ENCODE peak calls at places on chromosomes 3 and 15, in four cellular contexts. M, Y, H and C are unnamed samples.

GRCh38 chr15:58534556-58534955 is 102.8 kb downstream of the LIPC start:
- DNase-seq in M (no peak), Y (no peak), H (no peak), C (no peak)

GRCh38 chr3:98553751-98554150 is 22.0 kb downstream of the GPR15 start:
- DNase-seq in M (no peak), Y (no peak), H (no peak), C (no peak)

GRCh38 chr3:134312873-134313838 is 61.1 kb downstream of the AMOTL2 start:
- DNase-seq in M (peak; percentile 96), Y (no peak), H (no peak), C (peak; percentile 65)

GRCh38 chr3:14647976-14648955 is 3.3 kb upstream of the CCDC174 start:
- DNase-seq in M (no peak), Y (no peak), H (no peak), C (no peak)

GRCh38 chr15:38991126-38991525 is 426.5 kb upstream of the RASGRP1 start:
- DNase-seq in M (no peak), Y (peak; percentile 36), H (peak; percentile 50), C (no peak)

GRCh38 chr3:144128117-144128892 is 156.7 kb downstream of the DIPK2A start:
- DNase-seq in M (no peak), Y (no peak), H (peak; percentile 53), C (no peak)

GRCh38 chr15:35723852-35724251 is 177.9 kb upstream of the DPH6 start:
- DNase-seq in M (no peak), Y (no peak), H (no peak), C (no peak)

GRCh38 chr3:141940204-141940776 is 63.8 kb downstream of the ATP1B3 start:
- DNase-seq in M (no peak), Y (peak; percentile 77), H (peak; percentile 99), C (no peak)

GRCh38 chr15:57890351-57890750 is 175.2 kb downstream of the ALDH1A2 start:
- DNase-seq in M (no peak), Y (no peak), H (peak; percentile 52), C (no peak)

GRCh38 chr15:44137750-44138149 is 57.3 kb downstream of the FRMD5 start:
- DNase-seq in M (no peak), Y (peak; percentile 30), H (peak; percentile 25), C (no peak)

GRCh38 chr3:181561605-181562031 is 150.1 kb upstream of the SOX2 start:
- DNase-seq in M (no peak), Y (peak; percentile 24), H (no peak), C (no peak)

GRCh38 chr3:143975549-143976152 is 4.0 kb downstream of the DIPK2A start:
- DNase-seq in M (no peak), Y (no peak), H (peak; percentile 59), C (no peak)

GRCh38 chr15:95635666-95636065 is 694.8 kb upstream of the NR2F2 start:
- DNase-seq in M (no peak), Y (no peak), H (peak; percentile 41), C (no peak)

GRCh38 chr3:170703121-170703588 is 117.3 kb upstream of the SLC7A14 start:
- DNase-seq in M (no peak), Y (no peak), H (peak; percentile 82), C (no peak)

GRCh38 chr3:52364322-52364721 is 48.2 kb downstream of the DNAH1 start:
- DNase-seq in M (no peak), Y (no peak), H (no peak), C (no peak)

GRCh38 chr3:134795776-134796312 is 784 bp downstream of the EPHB1 start:
- DNase-seq in M (no peak), Y (peak; percentile 47), H (no peak), C (peak; percentile 31)

GRCh38 chr15:67405208-67406191 is 115.4 kb upstream of the C15orf61 start:
- DNase-seq in M (no peak), Y (no peak), H (peak; percentile 50), C (no peak)

GRCh38 chr3:128380719-128381118 is 86.0 kb downstream of the DNAJB8 start:
- DNase-seq in M (no peak), Y (no peak), H (no peak), C (no peak)

GRCh38 chr3:179865876-179866505 is 170.7 kb downstream of the PEX5L start:
- DNase-seq in M (no peak), Y (peak; percentile 11), H (no peak), C (no peak)

GRCh38 chr3:9669277-9669676 is 20.0 kb downstream of the MTMR14 start:
- DNase-seq in M (no peak), Y (no peak), H (no peak), C (no peak)

GRCh38 chr3:96209703-96210102 is 604.7 kb upstream of the EPHA6 start:
- DNase-seq in M (no peak), Y (no peak), H (peak; percentile 70), C (no peak)

GRCh38 chr3:103829723-103830326 is 1395.0 kb downstream of the ZPLD1 start:
- DNase-seq in M (no peak), Y (no peak), H (no peak), C (no peak)

GRCh38 chr15:49265911-49266310 is 95.9 kb downstream of the GALK2 start:
- DNase-seq in M (no peak), Y (no peak), H (no peak), C (no peak)

GRCh38 chr15:77474310-77474986 is 53.8 kb downstream of the HMG20A start:
- DNase-seq in M (no peak), Y (no peak), H (no peak), C (no peak)

GRCh38 chr3:45597581-45597980 is 3.0 kb downstream of the LIMD1 start:
- DNase-seq in M (no peak), Y (no peak), H (no peak), C (no peak)

GRCh38 chr15:94229591-94230365 is 1.6 kb upstream of the MCTP2 start:
- DNase-seq in M (no peak), Y (no peak), H (peak; percentile 85), C (no peak)

GRCh38 chr15:96181873-96182301 is 148.6 kb upstream of the NR2F2 start:
- DNase-seq in M (no peak), Y (no peak), H (peak; percentile 14), C (no peak)

GRCh38 chr3:39183231-39184080 is 8.9 kb downstream of the XIRP1 start:
- DNase-seq in M (peak; percentile 87), Y (no peak), H (no peak), C (no peak)

GRCh38 chr15:27796405-27797085 is 302.6 kb downstream of the OCA2 start:
- DNase-seq in M (no peak), Y (no peak), H (no peak), C (no peak)

GRCh38 chr3:70358978-70359580 is 46.6 kb upstream of the MDFIC2 start:
- DNase-seq in M (no peak), Y (peak; percentile 14), H (peak; percentile 61), C (no peak)

GRCh38 chr15:25536801-25537310 is 98.0 kb upstream of the UBE3A start:
- DNase-seq in M (no peak), Y (no peak), H (no peak), C (no peak)

GRCh38 chr3:187130346-187131066 is 8.8 kb downstream of the RPL39L start:
- DNase-seq in M (no peak), Y (no peak), H (peak; percentile 83), C (no peak)

GRCh38 chr3:194574639-194575483 is 58.4 kb downstream of the TMEM44 start:
- DNase-seq in M (no peak), Y (no peak), H (peak; percentile 82), C (no peak)

GRCh38 chr3:41265823-41266273 is 66.5 kb downstream of the CTNNB1 start:
- DNase-seq in M (no peak), Y (peak; percentile 28), H (peak; percentile 53), C (no peak)

GRCh38 chr15:40942337-40942854 is 10.9 kb upstream of the CHAC1 start:
- DNase-seq in M (no peak), Y (no peak), H (no peak), C (no peak)

GRCh38 chr3:183178833-183179549 is 16.5 kb upstream of the LAMP3 start:
- DNase-seq in M (no peak), Y (peak; percentile 81), H (peak; percentile 22), C (peak; percentile 46)

DNA sequence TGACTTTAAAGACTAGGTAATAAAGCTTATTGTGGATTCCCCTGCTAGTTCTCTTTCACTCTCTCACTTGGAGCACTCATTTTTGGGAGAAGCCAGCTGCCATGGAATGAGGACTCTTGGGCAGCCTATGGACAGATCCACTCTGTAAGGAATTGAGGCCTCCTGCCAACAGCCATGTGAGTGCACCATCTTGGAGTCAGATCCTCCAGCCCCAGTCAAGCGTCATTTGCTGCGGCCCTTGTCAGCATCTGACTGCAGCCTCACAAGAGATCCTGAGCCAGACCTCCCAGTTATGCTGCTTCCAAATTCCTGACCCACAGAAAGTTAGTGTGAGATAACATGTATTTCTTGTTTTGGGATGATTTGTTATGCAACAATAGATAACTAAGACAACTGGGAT is 101.9 kb downstream of the SEMA6D start:
- DNase-seq in M (no peak), Y (no peak), H (no peak), C (no peak)
- TF ChIP-seq CTCF in M (no peak), Y (no peak), H (no peak), C (no peak)

GRCh38 chr15:28913171-28913765 is 27.5 kb downstream of the APBA2 start:
- DNase-seq in M (peak; percentile 83), Y (peak; percentile 58), H (no peak), C (no peak)
- TF ChIP-seq CTCF in M (peak; percentile 61), Y (no peak), H (no peak), C (peak; percentile 41)

DNA sequence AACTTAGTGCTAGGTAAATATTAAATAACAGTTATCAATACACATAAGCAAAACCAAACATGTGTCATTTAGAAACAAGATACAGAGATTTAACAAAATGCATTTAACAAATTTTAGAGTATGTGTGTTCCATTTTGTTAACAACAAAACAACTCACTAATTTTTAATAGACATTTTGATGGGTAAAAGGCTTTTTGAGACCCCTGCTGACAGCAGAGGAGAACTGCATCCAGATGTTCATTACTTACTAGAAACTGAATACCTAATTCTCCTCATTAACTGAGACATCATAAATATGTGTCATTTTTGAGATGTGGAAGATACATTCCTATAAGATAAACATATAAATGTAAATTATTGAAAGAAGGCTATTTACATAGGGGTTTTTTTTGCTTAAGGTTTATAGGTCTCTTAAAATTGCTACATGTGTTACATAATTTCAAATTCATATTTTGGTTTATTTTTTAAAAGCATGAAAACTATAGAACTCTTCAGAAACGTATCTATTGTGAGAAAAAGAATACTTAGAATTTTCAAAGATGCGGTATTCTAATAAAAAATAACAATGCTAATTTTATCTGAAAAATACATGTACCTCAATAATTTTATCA is 1009.8 kb downstream of the TUSC7 start:
- DNase-seq in M (no peak), Y (peak; percentile 36), H (peak; percentile 22), C (no peak)
- TF ChIP-seq CTCF in M (peak; percentile 97), Y (peak; percentile 92), H (peak; percentile 60), C (peak; percentile 86)

GRCh38 chr3:23796518-23796917 is 9.2 kb upstream of the UBE2E1 start:
- DNase-seq in M (no peak), Y (no peak), H (peak; percentile 84), C (no peak)

GRCh38 chr3:23797490-23797889 is 8.3 kb upstream of the UBE2E1 start:
- DNase-seq in M (no peak), Y (no peak), H (no peak), C (no peak)

GRCh38 chr3:23804441-23805227 is 1.1 kb upstream of the UBE2E1 start:
- DNase-seq in M (no peak), Y (no peak), H (peak; percentile 74), C (no peak)

GRCh38 chr3:23805228-23805880 is 401 bp upstream of the UBE2E1 start:
- DNase-seq in M (no peak), Y (no peak), H (no peak), C (no peak)

DNA sequence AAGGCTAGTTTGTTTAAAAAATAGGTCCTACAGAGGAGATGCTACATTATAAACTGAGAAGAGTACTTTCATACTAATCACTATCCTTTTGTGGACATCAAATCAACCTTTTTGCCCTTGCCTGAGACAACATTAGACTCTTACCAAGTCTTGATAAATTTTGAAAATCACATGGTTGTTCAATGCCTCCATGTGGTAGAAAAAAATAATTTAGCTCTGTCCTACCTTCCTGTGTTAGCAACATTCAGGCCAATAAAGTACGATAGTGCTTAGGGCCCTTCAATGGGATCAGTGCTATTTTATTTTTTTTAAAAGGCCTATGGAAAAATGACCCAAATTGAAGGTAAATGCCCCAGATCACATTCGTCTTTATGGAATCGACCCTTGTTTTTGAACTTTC is 5.0 kb upstream of the UBE2E1 start:
- DNase-seq in M (no peak), Y (peak; percentile 42), H (peak; percentile 30), C (no peak)
- TF ChIP-seq CTCF in M (peak; percentile 76), Y (peak; percentile 50), H (no peak), C (no peak)